ENCODE peak calls at places on chromosomes 5 and 9, in four cellular contexts. One of them, this sample, is unnamed.

GRCh38 chr5:171405615-171406014 is 13.8 kb upstream of the FGF18 start:
- DNase-seq in K562: no peak
- DNase-seq in GM12878: no peak
- DNase-seq in H1: no peak
- DNase-seq in this sample: peak

GRCh38 chr9:128098017-128098935 is 29.3 kb downstream of the PTGES2 start:
- DNase-seq in K562: peak
- DNase-seq in GM12878: no peak
- DNase-seq in H1: peak
- DNase-seq in this sample: peak

GRCh38 chr9:89218040-89218928 is 39.7 kb upstream of the SHC3 start:
- DNase-seq in K562: no peak
- DNase-seq in GM12878: no peak
- DNase-seq in H1: no peak
- DNase-seq in this sample: no peak

GRCh38 chr9:27565669-27566068 is 7.6 kb downstream of the C9orf72 start:
- DNase-seq in H1: no peak
- DNase-seq in GM12878: no peak
- DNase-seq in K562: no peak
- DNase-seq in this sample: no peak

GRCh38 chr5:139223481-139223880 is 25.3 kb upstream of the SIL1 start:
- DNase-seq in GM12878: no peak
- DNase-seq in K562: no peak
- DNase-seq in H1: no peak
- DNase-seq in this sample: no peak

GRCh38 chr9:37197158-37198033 is 77.0 kb downstream of the ZCCHC7 start:
- DNase-seq in H1: no peak
- DNase-seq in GM12878: peak
- DNase-seq in K562: peak
- DNase-seq in this sample: peak

GRCh38 chr5:96919754-96920197 is 16.1 kb upstream of the LNPEP start:
- DNase-seq in K562: no peak
- DNase-seq in H1: no peak
- DNase-seq in GM12878: no peak
- DNase-seq in this sample: no peak

GRCh38 chr5:94045839-94046782 is 304.7 kb upstream of the POU5F2 start:
- DNase-seq in H1: no peak
- DNase-seq in K562: no peak
- DNase-seq in GM12878: no peak
- DNase-seq in this sample: no peak

GRCh38 chr5:158268286-158268685 is 409.3 kb upstream of the CLINT1 start:
- DNase-seq in GM12878: no peak
- DNase-seq in H1: no peak
- DNase-seq in K562: no peak
- DNase-seq in this sample: no peak

GRCh38 chr5:153211052-153211451 is 279.4 kb upstream of the GRIA1 start:
- DNase-seq in K562: no peak
- DNase-seq in GM12878: no peak
- DNase-seq in H1: no peak
- DNase-seq in this sample: no peak

GRCh38 chr5:51378778-51379652 is 4.2 kb upstream of the ISL1 start:
- DNase-seq in H1: no peak
- DNase-seq in K562: no peak
- DNase-seq in GM12878: no peak
- DNase-seq in this sample: no peak

GRCh38 chr5:51382759-51383493 is at the start of gene ISL1:
- DNase-seq in GM12878: no peak
- DNase-seq in H1: peak
- DNase-seq in K562: no peak
- DNase-seq in this sample: peak

GRCh38 chr5:51381801-51382507 is 1.3 kb upstream of the ISL1 start:
- DNase-seq in K562: no peak
- DNase-seq in GM12878: no peak
- DNase-seq in H1: no peak
- DNase-seq in this sample: no peak

GRCh38 chr5:51382508-51382758 is 815 bp upstream of the ISL1 start:
- DNase-seq in GM12878: no peak
- DNase-seq in H1: no peak
- DNase-seq in K562: no peak
- DNase-seq in this sample: no peak

GRCh38 chr5:51380603-51381207 is 2.5 kb upstream of the ISL1 start:
- DNase-seq in K562: peak
- DNase-seq in H1: no peak
- DNase-seq in GM12878: no peak
- DNase-seq in this sample: peak
- TF ChIP-seq CEBPB in K562: no peak
- TF ChIP-seq CEBPB in H1: no peak
- TF ChIP-seq CEBPB in GM12878: no peak
- TF ChIP-seq CEBPB in this sample: no peak

GRCh38 chr5:134508521-134509195 is 16.8 kb upstream of the JADE2 start:
- DNase-seq in K562: no peak
- DNase-seq in GM12878: no peak
- DNase-seq in H1: peak
- DNase-seq in this sample: no peak

GRCh38 chr5:134503937-134504437 is 21.5 kb upstream of the JADE2 start:
- DNase-seq in GM12878: no peak
- DNase-seq in H1: no peak
- DNase-seq in K562: no peak
- DNase-seq in this sample: peak

GRCh38 chr5:134507495-134507894 is 18.0 kb upstream of the JADE2 start:
- DNase-seq in GM12878: no peak
- DNase-seq in K562: no peak
- DNase-seq in H1: no peak
- DNase-seq in this sample: no peak

GRCh38 chr5:134504629-134505300 is 20.7 kb upstream of the JADE2 start:
- DNase-seq in K562: no peak
- DNase-seq in H1: no peak
- DNase-seq in GM12878: no peak
- DNase-seq in this sample: no peak

GRCh38 chr5:134506054-134507039 is 19.1 kb upstream of the JADE2 start:
- DNase-seq in K562: peak
- DNase-seq in H1: peak
- DNase-seq in GM12878: no peak
- DNase-seq in this sample: no peak
- TF ChIP-seq CHD1 in K562: no peak
- TF ChIP-seq CHD1 in H1: no peak
- TF ChIP-seq CHD1 in GM12878: no peak
- TF ChIP-seq CHD1 in this sample: no peak

GRCh38 chr9:95030344-95030743 is 287.2 kb downstream of the FANCC start:
- DNase-seq in H1: no peak
- DNase-seq in GM12878: no peak
- DNase-seq in K562: no peak
- DNase-seq in this sample: no peak

GRCh38 chr9:95027914-95028854 is 289.3 kb downstream of the FANCC start:
- DNase-seq in H1: no peak
- DNase-seq in K562: no peak
- DNase-seq in GM12878: no peak
- DNase-seq in this sample: no peak

GRCh38 chr9:95029720-95030119 is 287.8 kb downstream of the FANCC start:
- DNase-seq in GM12878: no peak
- DNase-seq in K562: no peak
- DNase-seq in H1: no peak
- DNase-seq in this sample: no peak

GRCh38 chr9:95028855-95029219 is 288.7 kb downstream of the FANCC start:
- DNase-seq in H1: no peak
- DNase-seq in K562: no peak
- DNase-seq in GM12878: no peak
- DNase-seq in this sample: no peak

GRCh38 chr9:95029251-95029650 is 288.3 kb downstream of the FANCC start:
- DNase-seq in H1: no peak
- DNase-seq in K562: no peak
- DNase-seq in GM12878: no peak
- DNase-seq in this sample: no peak
- TF ChIP-seq CEBPB in H1: no peak
- TF ChIP-seq CEBPB in K562: no peak
- TF ChIP-seq CEBPB in GM12878: no peak
- TF ChIP-seq CEBPB in this sample: no peak

GRCh38 chr9:109132473-109133095 is 12.8 kb upstream of the TMEM245 start:
- DNase-seq in GM12878: no peak
- DNase-seq in K562: peak
- DNase-seq in H1: no peak
- DNase-seq in this sample: no peak
- TF ChIP-seq CHD1 in GM12878: no peak
- TF ChIP-seq CHD1 in K562: no peak
- TF ChIP-seq CHD1 in H1: no peak
- TF ChIP-seq CHD1 in this sample: no peak

DNA sequence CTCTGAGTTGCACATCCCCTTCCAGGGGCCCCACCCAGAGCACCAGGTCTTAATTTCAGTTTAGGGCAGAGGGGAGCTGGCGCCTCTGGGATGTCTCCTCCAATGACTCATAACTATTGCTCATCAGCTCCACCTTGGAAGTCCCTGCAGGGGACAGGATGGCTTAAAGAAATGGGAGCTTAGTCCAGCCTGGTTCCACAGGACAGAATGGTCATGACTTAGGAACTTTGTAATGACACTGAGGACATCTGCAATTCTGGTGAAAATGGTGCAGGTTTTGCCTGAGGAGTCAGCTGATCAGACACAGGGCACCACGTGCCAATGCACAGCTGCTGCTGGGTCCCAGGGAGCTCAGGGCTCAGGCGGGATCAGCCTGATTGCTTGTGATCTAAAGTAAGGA is 16.4 kb upstream of the PPP1R26 start:
- DNase-seq in H1: no peak
- DNase-seq in GM12878: no peak
- DNase-seq in K562: peak
- DNase-seq in this sample: peak
- TF ChIP-seq CEBPB in H1: no peak
- TF ChIP-seq CEBPB in GM12878: no peak
- TF ChIP-seq CEBPB in K562: no peak
- TF ChIP-seq CEBPB in this sample: peak

GRCh38 chr5:504326-505148 is 19.7 kb downstream of the SLC9A3 start:
- DNase-seq in GM12878: no peak
- DNase-seq in K562: no peak
- DNase-seq in H1: no peak
- DNase-seq in this sample: no peak

GRCh38 chr5:501040-501832 is 23.0 kb downstream of the SLC9A3 start:
- DNase-seq in GM12878: no peak
- DNase-seq in H1: no peak
- DNase-seq in K562: no peak
- DNase-seq in this sample: no peak

GRCh38 chr5:501833-502184 is 22.4 kb downstream of the SLC9A3 start:
- DNase-seq in GM12878: no peak
- DNase-seq in H1: no peak
- DNase-seq in K562: no peak
- DNase-seq in this sample: no peak

GRCh38 chr5:500491-500890 is 23.8 kb downstream of the SLC9A3 start:
- DNase-seq in H1: no peak
- DNase-seq in K562: no peak
- DNase-seq in GM12878: no peak
- DNase-seq in this sample: no peak

DNA sequence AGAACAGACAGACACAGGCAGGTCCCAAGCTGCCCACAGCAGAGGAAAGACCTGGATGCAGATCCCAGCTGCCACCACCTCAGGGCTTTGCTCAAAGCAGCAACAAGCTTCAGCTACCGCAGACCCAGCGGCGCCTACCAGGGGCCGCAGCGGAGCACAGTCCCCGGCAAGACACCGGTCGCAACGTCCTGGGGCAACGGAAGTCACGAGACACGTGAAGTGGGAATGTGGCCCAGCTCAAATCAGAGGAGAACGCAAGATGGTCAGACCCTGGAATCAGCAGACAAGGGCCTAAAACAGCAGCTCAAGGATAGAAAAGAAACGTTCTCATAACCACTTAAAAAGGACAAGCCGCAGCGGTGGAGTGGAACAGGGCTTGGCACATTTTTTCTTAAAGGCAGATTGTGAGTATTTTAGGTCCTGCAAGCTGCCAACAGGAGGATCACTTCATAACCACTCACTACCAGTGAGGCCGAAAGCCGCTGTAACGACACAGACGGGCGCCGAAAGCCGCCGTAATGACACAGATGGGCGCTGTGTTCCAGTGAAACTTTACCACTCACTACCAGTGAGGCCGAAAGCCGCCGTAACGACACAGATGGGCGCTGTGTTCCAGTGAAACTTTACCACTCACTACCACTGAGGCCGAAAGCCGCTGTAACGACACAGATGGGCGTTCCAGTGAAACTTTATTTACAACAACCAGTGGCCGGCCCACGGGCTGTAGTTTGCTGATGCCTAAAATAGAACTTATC is 21.7 kb downstream of the SLC9A3 start:
- DNase-seq in H1: no peak
- DNase-seq in K562: no peak
- DNase-seq in GM12878: no peak
- DNase-seq in this sample: no peak
- TF ChIP-seq CHD1 in H1: no peak
- TF ChIP-seq CHD1 in K562: no peak
- TF ChIP-seq CHD1 in GM12878: no peak
- TF ChIP-seq CHD1 in this sample: no peak

DNA sequence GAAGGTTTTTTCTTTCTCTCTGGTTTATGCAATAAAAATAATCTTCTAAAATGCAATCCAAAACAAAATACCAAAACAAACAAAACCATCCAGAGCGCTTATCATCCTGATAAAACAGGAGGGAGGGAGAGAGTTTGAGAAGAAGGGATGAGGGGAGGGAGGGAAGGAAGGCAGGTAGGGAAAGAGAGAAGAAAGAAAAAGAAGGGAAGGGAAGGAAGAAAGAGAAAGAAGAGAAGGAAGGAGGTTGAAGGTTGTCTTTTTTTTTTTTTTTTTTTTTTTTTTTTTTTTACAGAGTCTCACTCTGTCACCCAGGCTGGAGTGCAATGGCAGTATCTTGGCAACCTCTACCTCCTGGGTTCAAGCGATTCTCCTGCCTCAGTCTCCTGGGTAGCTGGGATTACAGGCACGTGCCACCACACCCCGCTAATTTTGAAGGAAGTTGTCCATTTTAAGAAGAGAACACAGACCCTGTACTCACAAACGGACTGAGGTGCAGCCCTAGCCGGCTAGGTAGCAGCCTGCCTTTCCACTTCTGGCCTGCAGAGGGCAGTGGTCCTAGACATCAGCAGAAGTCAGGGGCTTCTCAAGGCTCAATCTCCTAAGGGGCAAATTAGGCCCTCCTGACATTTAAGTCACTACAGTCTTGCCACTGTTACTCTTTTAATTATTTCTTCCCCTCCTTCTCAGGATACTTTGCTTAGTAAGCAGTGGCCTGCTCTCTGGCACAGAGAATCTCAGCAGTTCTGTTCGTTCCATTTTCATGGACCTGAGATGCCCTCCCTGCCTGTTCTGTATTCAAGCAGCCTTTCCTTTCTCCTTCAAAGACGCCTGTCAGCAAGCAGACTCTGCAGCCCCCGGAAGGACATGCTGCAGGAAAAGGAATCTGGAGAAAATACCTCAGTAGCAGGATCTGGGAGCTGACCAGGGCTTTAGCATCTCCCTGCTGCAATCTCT is 76.4 kb downstream of the EPB41L4B start:
- DNase-seq in K562: peak
- DNase-seq in GM12878: peak
- DNase-seq in H1: peak
- DNase-seq in this sample: peak
- TF ChIP-seq CEBPB in K562: no peak
- TF ChIP-seq CEBPB in GM12878: no peak
- TF ChIP-seq CEBPB in H1: no peak
- TF ChIP-seq CEBPB in this sample: no peak

GRCh38 chr5:23419115-23419514 is 88.3 kb upstream of the PRDM9 start:
- DNase-seq in K562: no peak
- DNase-seq in H1: no peak
- DNase-seq in GM12878: no peak
- DNase-seq in this sample: no peak
- TF ChIP-seq CHD1 in K562: no peak
- TF ChIP-seq CHD1 in H1: no peak
- TF ChIP-seq CHD1 in GM12878: no peak
- TF ChIP-seq CHD1 in this sample: no peak

GRCh38 chr9:19799784-19800183 is 10.9 kb upstream of the SLC24A2 start:
- DNase-seq in H1: no peak
- DNase-seq in GM12878: no peak
- DNase-seq in K562: no peak
- DNase-seq in this sample: no peak
- TF ChIP-seq CEBPB in H1: no peak
- TF ChIP-seq CEBPB in GM12878: no peak
- TF ChIP-seq CEBPB in K562: no peak
- TF ChIP-seq CEBPB in this sample: no peak

This sample was measured in IMR-90.